ENCODE peak calls at places on chromosomes 12 and 14, in four cellular contexts. B is Peyer's patch, I is PC-3, A is GM12864. O is an unnamed sample.
A peak's percentile ranks its signal among the peaks of the same experiment; 100 is the strongest.

GRCh38 chr12:15726029-15726756 is 63.0 kb downstream of the EPS8 start:
- DNase-seq in A (no peak), I (no peak), B (no peak), O (no peak)

GRCh38 chr12:5258498-5258897 is 173.4 kb upstream of the NTF3 start:
- DNase-seq in I (no peak), B (no peak), A (no peak), O (no peak)

GRCh38 chr12:125773033-125773432 is 707.8 kb downstream of the AACS start:
- DNase-seq in I (peak; percentile 25), B (no peak), A (peak; percentile 13), O (peak; percentile 63)

GRCh38 chr12:65857875-65858274 is 33.6 kb downstream of the HMGA2 start:
- DNase-seq in I (no peak), B (no peak), A (no peak), O (no peak)

GRCh38 chr14:95227279-95227860 is 70.0 kb upstream of the DICER1 start:
- DNase-seq in A (no peak), I (no peak), B (no peak), O (no peak)

GRCh38 chr14:100827751-100828447 is 2.0 kb downstream of the MEG3 start:
- DNase-seq in B (no peak), A (no peak), I (peak; percentile 20), O (peak; percentile 32)

GRCh38 chr14:63777024-63777423 is 49.2 kb upstream of the SGPP1 start:
- DNase-seq in I (peak; percentile 72), A (no peak), B (no peak), O (peak; percentile 41)

GRCh38 chr14:31297701-31298344 is 90.2 kb upstream of the HECTD1 start:
- DNase-seq in B (no peak), I (peak; percentile 38), A (no peak), O (peak; percentile 27)

GRCh38 chr12:18898469-18898868 is 160.6 kb downstream of the CAPZA3 start:
- DNase-seq in B (no peak), I (no peak), A (no peak), O (no peak)

GRCh38 chr14:100573009-100573756 is 14.0 kb downstream of the BEGAIN start:
- DNase-seq in I (no peak), A (no peak), B (no peak), O (no peak)

GRCh38 chr12:95790912-95791849 is 617 bp upstream of the NTN4 start:
- DNase-seq in B (no peak), A (no peak), I (peak; percentile 64), O (no peak)

GRCh38 chr12:14995583-14996425 is 23.0 kb downstream of the PDE6H start:
- DNase-seq in A (no peak), B (no peak), I (peak; percentile 54), O (peak; percentile 71)

GRCh38 chr12:78118486-78118885 is 287.8 kb downstream of the NAV3 start:
- DNase-seq in A (no peak), I (no peak), B (no peak), O (no peak)

GRCh38 chr12:6936642-6937480 is 6.8 kb upstream of the RNU7-1 start:
- DNase-seq in I (no peak), A (no peak), B (no peak), O (no peak)

GRCh38 chr14:105185973-105186372 is 4.9 kb upstream of the NUDT14 start:
- DNase-seq in B (no peak), A (no peak), I (no peak), O (no peak)
- TF ChIP-seq CTCF in B (no peak), A (no peak), I (no peak), O (no peak)

GRCh38 chr12:69566603-69567002 is 18.7 kb upstream of the CCT2 start:
- DNase-seq in I (no peak), A (no peak), B (no peak), O (no peak)
- TF ChIP-seq CTCF in I (peak; percentile 27), A (peak; percentile 13), B (no peak), O (no peak)

GRCh38 chr14:105021656-105022275 is 883 bp upstream of the CDCA4 start:
- DNase-seq in A (no peak), B (peak; percentile 51), I (peak; percentile 21), O (peak; percentile 50)
- TF ChIP-seq CTCF in A (peak; percentile 28), B (no peak), I (peak; percentile 22), O (no peak)

DNA sequence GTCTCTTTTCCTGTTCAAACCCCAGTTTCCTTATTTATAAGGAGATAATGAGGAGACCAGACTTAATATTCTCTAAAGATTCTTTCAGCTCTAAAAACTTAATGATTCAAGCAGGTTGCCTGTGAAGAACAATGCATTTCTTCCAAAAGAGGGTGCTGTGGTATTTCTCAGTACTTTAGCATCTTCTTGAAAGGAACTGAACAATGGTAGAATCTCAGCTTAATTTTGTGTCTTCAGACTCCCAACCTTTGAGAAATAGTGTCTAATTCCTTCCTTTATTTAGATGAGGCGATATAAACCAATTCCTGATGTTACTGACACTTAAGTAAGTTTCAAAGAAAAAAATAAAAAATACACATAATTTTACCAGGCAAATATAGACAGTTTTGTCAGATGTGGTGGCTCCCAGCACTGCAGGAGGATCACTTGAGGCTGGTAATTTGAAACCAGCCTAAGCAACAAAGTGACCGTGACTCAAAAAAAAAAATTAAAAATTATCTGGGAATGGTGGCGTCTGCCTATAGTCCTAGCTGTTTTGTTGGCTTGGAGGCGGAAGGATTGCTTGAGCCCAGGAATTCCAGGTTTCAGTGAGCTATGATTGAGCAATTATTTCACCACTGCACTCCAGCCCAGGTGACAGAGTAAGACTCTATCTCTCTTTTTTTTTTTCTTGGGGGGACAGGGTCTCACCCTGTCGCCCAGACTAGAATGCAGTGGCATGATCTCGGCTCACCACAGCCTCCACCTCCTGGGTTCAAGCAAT is 76.9 kb upstream of the PSMA6 start:
- DNase-seq in B (no peak), I (peak; percentile 63), A (peak; percentile 16), O (peak; percentile 61)
- TF ChIP-seq CTCF in B (peak; percentile 48), I (peak; percentile 73), A (peak; percentile 27), O (peak; percentile 24)

DNA sequence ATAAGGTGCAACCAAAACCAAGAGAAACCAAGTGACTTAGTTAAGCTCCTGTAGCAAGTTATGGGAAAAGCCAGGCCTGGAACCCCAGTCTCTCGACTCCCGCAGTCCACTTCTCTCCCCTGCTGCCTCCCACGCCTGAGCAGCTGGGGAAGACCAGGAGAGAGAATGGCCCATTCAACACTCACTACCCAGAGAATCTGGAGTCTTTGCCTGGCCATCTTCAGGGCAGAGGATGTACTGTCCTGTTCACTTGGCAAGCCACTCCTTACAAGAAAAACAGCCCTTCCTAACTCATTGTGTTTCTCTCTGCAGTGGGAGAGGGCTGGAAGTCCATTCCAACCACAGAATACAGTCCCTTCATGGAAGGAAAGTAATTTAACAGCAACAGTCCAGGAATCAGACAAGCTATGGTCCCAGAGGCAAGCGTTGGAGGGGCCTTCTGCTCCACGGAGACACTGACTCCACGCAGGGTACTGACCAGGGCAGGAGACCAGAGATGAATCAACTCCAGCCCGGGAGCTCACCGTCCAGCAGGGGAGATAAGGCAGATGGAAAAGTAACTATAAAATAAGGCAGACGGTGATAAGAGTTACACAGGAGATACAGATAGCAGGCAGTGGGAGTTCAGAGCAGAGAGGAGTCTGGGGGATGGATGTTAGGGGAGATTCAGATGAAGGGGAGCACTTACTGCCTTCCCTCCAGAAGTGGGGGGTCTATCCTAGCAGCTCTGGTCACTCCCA is 1.6 kb downstream of the PITPNM2 start:
- DNase-seq in I (no peak), A (no peak), B (no peak), O (no peak)
- TF ChIP-seq CTCF in I (no peak), A (no peak), B (no peak), O (no peak)